ENCODE peak calls at places on chromosomes 12 and 14, in five cellular contexts. W, X, R, Z and Y are unnamed samples.

GRCh38 chr14:85317491-85318021 is 212.4 kb upstream of the FLRT2 start:
- DNase-seq in W (no peak), R (no peak), Z (no peak), X (peak), Y (no peak)

GRCh38 chr12:45299132-45299692 is 83.3 kb downstream of the ANO6 start:
- DNase-seq in W (no peak), R (no peak), X (peak), Z (peak), Y (no peak)

GRCh38 chr12:100717733-100718067 is 76.9 kb upstream of the ANO4 start:
- DNase-seq in Z (no peak), X (no peak), W (no peak), R (no peak), Y (no peak)

GRCh38 chr12:107386569-107386968 is 293.2 kb upstream of the CRY1 start:
- DNase-seq in X (no peak), Z (no peak), W (no peak), R (no peak), Y (no peak)

GRCh38 chr12:62861586-62861985 is 73.4 kb downstream of the PPM1H start:
- DNase-seq in R (no peak), W (no peak), X (no peak), Z (no peak), Y (no peak)

GRCh38 chr12:1435456-1435855 is 158.9 kb downstream of the FBXL14 start:
- DNase-seq in R (peak), X (peak), Z (no peak), W (no peak), Y (no peak)

GRCh38 chr12:92158711-92159534 is 13.3 kb upstream of the BTG1 start:
- DNase-seq in W (no peak), R (no peak), Z (no peak), X (no peak), Y (no peak)

GRCh38 chr14:44893535-44893934 is 68.2 kb downstream of the KLHL28 start:
- DNase-seq in R (no peak), Z (no peak), X (no peak), W (no peak), Y (no peak)

GRCh38 chr12:39892146-39892545 is 213.7 kb downstream of the SLC2A13 start:
- DNase-seq in W (no peak), Z (no peak), X (no peak), R (no peak), Y (no peak)

GRCh38 chr14:68340262-68340661 is 452.6 kb downstream of the ZFP36L1 start:
- DNase-seq in Z (no peak), X (no peak), W (no peak), R (no peak), Y (no peak)

GRCh38 chr14:38646391-38646790 is 390.5 kb upstream of the CLEC14A start:
- DNase-seq in W (no peak), R (no peak), X (no peak), Z (no peak), Y (no peak)

GRCh38 chr12:78671295-78671694 is 193.3 kb upstream of the SYT1 start:
- DNase-seq in X (peak), Z (no peak), W (no peak), R (no peak), Y (no peak)

GRCh38 chr14:103293465-103293864 is 40.6 kb upstream of the EIF5 start:
- DNase-seq in W (no peak), X (no peak), Z (no peak), R (no peak), Y (no peak)
- TF ChIP-seq BHLHE40 in W (no peak), X (no peak), Z (no peak), R (no peak), Y (no peak)

GRCh38 chr14:50741571-50741970 is 73.5 kb upstream of the SAV1 start:
- DNase-seq in R (no peak), X (peak), W (peak), Z (no peak), Y (no peak)
- TF ChIP-seq BHLHE40 in R (no peak), X (no peak), W (no peak), Z (no peak), Y (no peak)

DNA sequence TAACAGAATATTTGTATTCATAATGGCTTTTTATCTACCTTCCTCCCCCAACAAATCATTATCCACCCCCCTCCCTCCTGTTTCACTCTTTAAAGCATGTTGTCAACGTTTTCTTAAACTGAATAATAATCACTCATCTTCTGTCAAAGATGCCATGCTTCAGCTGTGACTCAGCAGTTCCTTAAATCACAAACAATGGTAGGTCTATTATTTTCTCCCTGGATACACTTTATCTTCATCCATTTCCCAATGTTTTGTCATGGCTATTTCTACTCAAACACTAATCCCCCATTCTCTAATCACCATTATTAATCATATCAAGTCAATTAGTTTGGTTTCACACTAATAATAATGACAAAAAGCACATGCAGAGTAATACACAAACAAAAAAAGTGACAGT is 6.5 kb downstream of the CLEC12B start:
- DNase-seq in X (no peak), R (no peak), Z (no peak), W (peak), Y (no peak)
- TF ChIP-seq BHLHE40 in X (no peak), R (no peak), Z (no peak), W (no peak), Y (no peak)

GRCh38 chr12:84502907-84503787 is 409.5 kb downstream of the SLC6A15 start:
- DNase-seq in R (peak), Z (peak), W (peak), X (peak), Y (peak)
- TF ChIP-seq BHLHE40 in R (no peak), Z (no peak), W (no peak), X (no peak), Y (no peak)

GRCh38 chr14:70114621-70115156 is 74.1 kb downstream of the SLC8A3 start:
- DNase-seq in X (no peak), R (no peak), W (no peak), Z (no peak), Y (no peak)
- TF ChIP-seq BHLHE40 in X (no peak), R (no peak), W (no peak), Z (no peak), Y (no peak)